ENCODE peak calls at places on chromosomes 11 and 22, in five cellular contexts. P, X, H, S and J are unnamed samples.

GRCh38 chr11:2531987-2532703 is 87.3 kb downstream of the KCNQ1 start:
- DNase-seq in X (no peak), P (no peak), S (no peak), H (no peak), J (no peak)

GRCh38 chr11:75264971-75265370 is 24.4 kb downstream of the TPBGL start:
- DNase-seq in H (no peak), P (no peak), X (no peak), S (no peak), J (no peak)

GRCh38 chr11:66068154-66068821 is 1.8 kb upstream of the PACS1 start:
- DNase-seq in H (peak; percentile 64), X (peak; percentile 51), P (peak; percentile 73), S (peak; percentile 52), J (peak; percentile 75)

GRCh38 chr11:87198266-87198881 is 160.6 kb downstream of the TMEM135 start:
- DNase-seq in X (no peak), S (no peak), H (peak; percentile 45), P (no peak), J (no peak)

GRCh38 chr22:41085842-41086241 is 6.5 kb upstream of the EP300 start:
- DNase-seq in P (no peak), S (no peak), H (no peak), X (no peak), J (no peak)

GRCh38 chr11:45275823-45276222 is 10.3 kb downstream of the SYT13 start:
- DNase-seq in X (no peak), P (no peak), S (no peak), H (peak; percentile 61), J (peak; percentile 23)

GRCh38 chr11:130609121-130610035 is 160.9 kb downstream of the ADAMTS15 start:
- DNase-seq in H (no peak), P (no peak), S (no peak), X (peak; percentile 71), J (peak; percentile 29)

GRCh38 chr11:117076941-117077659 is 21.1 kb downstream of the SIK3 start:
- DNase-seq in P (no peak), X (no peak), S (no peak), H (no peak), J (peak; percentile 18)

GRCh38 chr11:61111786-61112517 is 9.7 kb downstream of the CD5 start:
- DNase-seq in P (peak; percentile 64), H (no peak), X (no peak), S (no peak), J (no peak)

GRCh38 chr11:108286369-108286768 is 63.5 kb downstream of the ATM start:
- DNase-seq in X (no peak), H (no peak), P (no peak), S (no peak), J (no peak)

GRCh38 chr11:19398772-19399542 is 158.2 kb upstream of the E2F8 start:
- DNase-seq in H (peak; percentile 93), P (no peak), S (no peak), X (no peak), J (peak; percentile 75)

GRCh38 chr11:135069884-135070283 is 657.8 kb upstream of the B3GAT1 start:
- DNase-seq in P (no peak), H (no peak), S (no peak), X (no peak), J (no peak)

GRCh38 chr11:111977141-111978027 is 40.2 kb downstream of the DIXDC1 start:
- DNase-seq in P (no peak), S (no peak), H (peak; percentile 37), X (peak; percentile 40), J (peak; percentile 73)

GRCh38 chr11:122642472-122642922 is 13.0 kb upstream of the UBASH3B start:
- DNase-seq in S (no peak), P (no peak), H (peak; percentile 55), X (no peak), J (peak; percentile 78)

GRCh38 chr11:61972796-61973602 is 5.6 kb upstream of the FTH1 start:
- DNase-seq in H (peak; percentile 77), X (peak; percentile 72), P (no peak), S (no peak), J (peak; percentile 56)

GRCh38 chr11:11960687-11961086 is 47.7 kb downstream of the DKK3 start:
- DNase-seq in S (no peak), X (no peak), H (no peak), P (no peak), J (no peak)

GRCh38 chr11:44614281-44614680 is 48.8 kb downstream of the CD82 start:
- DNase-seq in P (no peak), X (no peak), H (no peak), S (no peak), J (no peak)

GRCh38 chr11:79198898-79199250 is 242.0 kb downstream of the TENM4 start:
- DNase-seq in X (no peak), H (no peak), P (no peak), S (no peak), J (no peak)

GRCh38 chr11:47186937-47187681 is 875 bp upstream of the PACSIN3 start:
- DNase-seq in H (peak; percentile 52), X (no peak), S (no peak), P (peak; percentile 43), J (peak; percentile 80)

GRCh38 chr22:19598054-19598855 is 74.0 kb upstream of the CLDN5 start:
- DNase-seq in P (no peak), S (no peak), X (no peak), H (peak; percentile 41), J (peak; percentile 74)

GRCh38 chr11:77112641-77113381 is 10.2 kb downstream of the OMP start:
- DNase-seq in S (no peak), H (no peak), P (no peak), X (no peak), J (no peak)

GRCh38 chr11:2805388-2806057 is 80.1 kb downstream of the CDKN1C start:
- DNase-seq in H (no peak), P (no peak), X (peak; percentile 21), S (no peak), J (no peak)

GRCh38 chr11:45062974-45063635 is 83.3 kb upstream of the PRDM11 start:
- DNase-seq in X (no peak), S (no peak), P (no peak), H (no peak), J (no peak)

GRCh38 chr11:85752890-85753581 is 57.9 kb downstream of the SYTL2 start:
- DNase-seq in P (peak; percentile 87), S (peak; percentile 56), X (peak; percentile 35), H (no peak), J (no peak)

GRCh38 chr11:130531061-130531460 is 82.6 kb downstream of the ADAMTS15 start:
- DNase-seq in X (no peak), S (no peak), P (no peak), H (no peak), J (no peak)

GRCh38 chr11:76225122-76225584 is 18.9 kb upstream of the WNT11 start:
- DNase-seq in P (no peak), H (no peak), X (no peak), S (no peak), J (no peak)